ENCODE peak calls at places on chromosome 7, in eight cellular contexts. One of them, this sample, is unnamed. For H3K36me3, the result is how much of the 10 kb centered on the place peaks cover.

GRCh38 chr7:127745445-127745844 is 93.5 kb downstream of the SND1 start:
- DNase-seq in H7: no peak
- DNase-seq in trophoblast cell: no peak
- DNase-seq in colonic mucosa: no peak
- DNase-seq in endothelial cell of umbilical vein: no peak
- DNase-seq in hepatocyte: no peak
- DNase-seq in neural progenitor cell: no peak
- DNase-seq in transverse colon: no peak
- DNase-seq in this sample: no peak

GRCh38 chr7:49486974-49487919 is 286.2 kb upstream of the VWC2 start:
- DNase-seq in H7: peak
- DNase-seq in trophoblast cell: peak
- DNase-seq in colonic mucosa: no peak
- DNase-seq in endothelial cell of umbilical vein: no peak
- DNase-seq in hepatocyte: peak
- DNase-seq in neural progenitor cell: no peak
- DNase-seq in transverse colon: no peak
- DNase-seq in this sample: no peak

GRCh38 chr7:87628780-87629569 is 777 bp downstream of the RUNDC3B start:
- DNase-seq in H7: peak
- DNase-seq in trophoblast cell: peak
- DNase-seq in colonic mucosa: peak
- DNase-seq in endothelial cell of umbilical vein: peak
- DNase-seq in hepatocyte: peak
- DNase-seq in neural progenitor cell: peak
- DNase-seq in transverse colon: peak
- DNase-seq in this sample: peak

GRCh38 chr7:135768990-135769389 is 20.4 kb upstream of the FAM180A start:
- DNase-seq in H7: no peak
- DNase-seq in trophoblast cell: no peak
- DNase-seq in colonic mucosa: no peak
- DNase-seq in endothelial cell of umbilical vein: no peak
- DNase-seq in hepatocyte: no peak
- DNase-seq in neural progenitor cell: no peak
- DNase-seq in transverse colon: no peak
- DNase-seq in this sample: no peak

GRCh38 chr7:20329389-20330175 is 1.1 kb upstream of the ITGB8 start:
- DNase-seq in H7: peak
- DNase-seq in trophoblast cell: peak
- DNase-seq in colonic mucosa: peak
- DNase-seq in endothelial cell of umbilical vein: peak
- DNase-seq in hepatocyte: peak
- DNase-seq in neural progenitor cell: peak
- DNase-seq in transverse colon: peak
- DNase-seq in this sample: peak

GRCh38 chr7:86833360-86833759 is 189.7 kb downstream of the GRM3 start:
- DNase-seq in H7: no peak
- DNase-seq in trophoblast cell: no peak
- DNase-seq in colonic mucosa: no peak
- DNase-seq in endothelial cell of umbilical vein: no peak
- DNase-seq in hepatocyte: no peak
- DNase-seq in neural progenitor cell: no peak
- DNase-seq in transverse colon: no peak
- DNase-seq in this sample: peak

GRCh38 chr7:91979590-91979989 is 38.9 kb downstream of the AKAP9 start:
- DNase-seq in H7: no peak
- DNase-seq in trophoblast cell: no peak
- DNase-seq in colonic mucosa: no peak
- DNase-seq in endothelial cell of umbilical vein: no peak
- DNase-seq in hepatocyte: no peak
- DNase-seq in neural progenitor cell: no peak
- DNase-seq in transverse colon: no peak
- DNase-seq in this sample: no peak

GRCh38 chr7:143171697-143172096 is 11.5 kb upstream of the TAS2R39 start:
- DNase-seq in H7: no peak
- DNase-seq in trophoblast cell: no peak
- DNase-seq in colonic mucosa: peak
- DNase-seq in endothelial cell of umbilical vein: no peak
- DNase-seq in hepatocyte: no peak
- DNase-seq in neural progenitor cell: no peak
- DNase-seq in transverse colon: no peak
- DNase-seq in this sample: no peak

GRCh38 chr7:45687721-45688120 is 113.6 kb downstream of the ADCY1 start:
- DNase-seq in H7: no peak
- DNase-seq in trophoblast cell: no peak
- DNase-seq in colonic mucosa: peak
- DNase-seq in endothelial cell of umbilical vein: no peak
- DNase-seq in hepatocyte: no peak
- DNase-seq in neural progenitor cell: no peak
- DNase-seq in transverse colon: no peak
- DNase-seq in this sample: no peak

GRCh38 chr7:7719235-7719634 is 828 bp upstream of the RPA3 start:
- DNase-seq in H7: no peak
- DNase-seq in trophoblast cell: peak
- DNase-seq in colonic mucosa: peak
- DNase-seq in endothelial cell of umbilical vein: peak
- DNase-seq in hepatocyte: peak
- DNase-seq in neural progenitor cell: no peak
- DNase-seq in transverse colon: peak
- DNase-seq in this sample: no peak

DNA sequence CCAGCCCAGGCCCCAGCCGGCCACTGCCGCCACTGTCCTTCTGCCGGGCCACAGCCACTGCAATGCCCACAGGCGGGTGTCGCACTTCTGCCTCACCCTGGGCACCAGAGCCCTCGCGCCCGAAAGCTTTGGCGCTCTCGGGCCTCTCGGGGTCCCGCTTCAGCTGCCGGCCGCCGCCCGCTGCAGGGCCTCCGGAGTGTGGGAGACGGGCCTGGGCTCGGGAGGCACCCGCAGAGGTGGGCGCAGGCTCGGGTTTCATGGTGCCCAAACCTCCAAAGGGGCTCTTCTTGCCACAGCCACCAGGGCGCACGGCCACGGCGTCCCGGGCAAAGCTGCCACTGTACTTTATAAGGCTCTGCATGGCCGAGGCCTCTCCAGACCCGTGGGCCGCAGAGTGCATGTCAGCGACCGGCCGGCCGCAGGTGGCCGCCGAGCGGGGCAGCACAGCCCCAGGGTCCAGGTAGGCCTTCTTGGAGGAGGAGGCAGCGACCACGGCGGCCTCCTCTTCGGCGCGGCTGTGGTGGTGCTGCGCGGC is 35.9 kb downstream of the TNRC18 start:
- DNase-seq in H7: peak
- DNase-seq in trophoblast cell: no peak
- DNase-seq in colonic mucosa: no peak
- DNase-seq in endothelial cell of umbilical vein: no peak
- DNase-seq in hepatocyte: no peak
- DNase-seq in neural progenitor cell: no peak
- DNase-seq in transverse colon: no peak
- DNase-seq in this sample: no peak
- H3K36me3 ChIP-seq in H7: under half
- H3K36me3 ChIP-seq in trophoblast cell: half or more
- H3K36me3 ChIP-seq in colonic mucosa: under half
- H3K36me3 ChIP-seq in endothelial cell of umbilical vein: under half
- H3K36me3 ChIP-seq in hepatocyte: under half
- H3K36me3 ChIP-seq in neural progenitor cell: under half
- H3K36me3 ChIP-seq in transverse colon: half or more
- H3K36me3 ChIP-seq in this sample: half or more

GRCh38 chr7:151336027-151336720 is 5.4 kb upstream of the NUB1 start:
- DNase-seq in H7: no peak
- DNase-seq in trophoblast cell: no peak
- DNase-seq in colonic mucosa: no peak
- DNase-seq in endothelial cell of umbilical vein: no peak
- DNase-seq in hepatocyte: no peak
- DNase-seq in neural progenitor cell: no peak
- DNase-seq in transverse colon: no peak
- DNase-seq in this sample: no peak
- H3K36me3 ChIP-seq in H7: under half
- H3K36me3 ChIP-seq in trophoblast cell: under half
- H3K36me3 ChIP-seq in colonic mucosa: under half
- H3K36me3 ChIP-seq in endothelial cell of umbilical vein: under half
- H3K36me3 ChIP-seq in hepatocyte: under half
- H3K36me3 ChIP-seq in neural progenitor cell: under half
- H3K36me3 ChIP-seq in transverse colon: under half
- H3K36me3 ChIP-seq in this sample: under half

GRCh38 chr7:148304456-148304855 is 286.1 kb upstream of the C7orf33 start:
- DNase-seq in H7: no peak
- DNase-seq in trophoblast cell: no peak
- DNase-seq in colonic mucosa: no peak
- DNase-seq in endothelial cell of umbilical vein: no peak
- DNase-seq in hepatocyte: no peak
- DNase-seq in neural progenitor cell: no peak
- DNase-seq in transverse colon: peak
- DNase-seq in this sample: no peak
- H3K36me3 ChIP-seq in H7: under half
- H3K36me3 ChIP-seq in trophoblast cell: under half
- H3K36me3 ChIP-seq in colonic mucosa: under half
- H3K36me3 ChIP-seq in endothelial cell of umbilical vein: under half
- H3K36me3 ChIP-seq in hepatocyte: under half
- H3K36me3 ChIP-seq in neural progenitor cell: under half
- H3K36me3 ChIP-seq in transverse colon: under half
- H3K36me3 ChIP-seq in this sample: under half

GRCh38 chr7:2540641-2541051 is 14.7 kb downstream of the BRAT1 start:
- DNase-seq in H7: no peak
- DNase-seq in trophoblast cell: no peak
- DNase-seq in colonic mucosa: no peak
- DNase-seq in endothelial cell of umbilical vein: no peak
- DNase-seq in hepatocyte: no peak
- DNase-seq in neural progenitor cell: no peak
- DNase-seq in transverse colon: peak
- DNase-seq in this sample: no peak
- H3K36me3 ChIP-seq in H7: under half
- H3K36me3 ChIP-seq in trophoblast cell: half or more
- H3K36me3 ChIP-seq in colonic mucosa: under half
- H3K36me3 ChIP-seq in endothelial cell of umbilical vein: under half
- H3K36me3 ChIP-seq in hepatocyte: under half
- H3K36me3 ChIP-seq in neural progenitor cell: under half
- H3K36me3 ChIP-seq in transverse colon: under half
- H3K36me3 ChIP-seq in this sample: half or more

GRCh38 chr7:157404845-157405481 is 68.2 kb downstream of the DNAJB6 start:
- DNase-seq in H7: peak
- DNase-seq in trophoblast cell: peak
- DNase-seq in colonic mucosa: no peak
- DNase-seq in endothelial cell of umbilical vein: peak
- DNase-seq in hepatocyte: peak
- DNase-seq in neural progenitor cell: no peak
- DNase-seq in transverse colon: no peak
- DNase-seq in this sample: no peak

GRCh38 chr7:157402388-157402703 is 65.5 kb downstream of the DNAJB6 start:
- DNase-seq in H7: no peak
- DNase-seq in trophoblast cell: no peak
- DNase-seq in colonic mucosa: no peak
- DNase-seq in endothelial cell of umbilical vein: no peak
- DNase-seq in hepatocyte: no peak
- DNase-seq in neural progenitor cell: no peak
- DNase-seq in transverse colon: no peak
- DNase-seq in this sample: no peak

GRCh38 chr7:157401567-157402387 is 65.0 kb downstream of the DNAJB6 start:
- DNase-seq in H7: no peak
- DNase-seq in trophoblast cell: peak
- DNase-seq in colonic mucosa: no peak
- DNase-seq in endothelial cell of umbilical vein: no peak
- DNase-seq in hepatocyte: no peak
- DNase-seq in neural progenitor cell: no peak
- DNase-seq in transverse colon: no peak
- DNase-seq in this sample: no peak

GRCh38 chr7:157404002-157404401 is 67.2 kb downstream of the DNAJB6 start:
- DNase-seq in H7: no peak
- DNase-seq in trophoblast cell: no peak
- DNase-seq in colonic mucosa: no peak
- DNase-seq in endothelial cell of umbilical vein: no peak
- DNase-seq in hepatocyte: no peak
- DNase-seq in neural progenitor cell: no peak
- DNase-seq in transverse colon: no peak
- DNase-seq in this sample: no peak

DNA sequence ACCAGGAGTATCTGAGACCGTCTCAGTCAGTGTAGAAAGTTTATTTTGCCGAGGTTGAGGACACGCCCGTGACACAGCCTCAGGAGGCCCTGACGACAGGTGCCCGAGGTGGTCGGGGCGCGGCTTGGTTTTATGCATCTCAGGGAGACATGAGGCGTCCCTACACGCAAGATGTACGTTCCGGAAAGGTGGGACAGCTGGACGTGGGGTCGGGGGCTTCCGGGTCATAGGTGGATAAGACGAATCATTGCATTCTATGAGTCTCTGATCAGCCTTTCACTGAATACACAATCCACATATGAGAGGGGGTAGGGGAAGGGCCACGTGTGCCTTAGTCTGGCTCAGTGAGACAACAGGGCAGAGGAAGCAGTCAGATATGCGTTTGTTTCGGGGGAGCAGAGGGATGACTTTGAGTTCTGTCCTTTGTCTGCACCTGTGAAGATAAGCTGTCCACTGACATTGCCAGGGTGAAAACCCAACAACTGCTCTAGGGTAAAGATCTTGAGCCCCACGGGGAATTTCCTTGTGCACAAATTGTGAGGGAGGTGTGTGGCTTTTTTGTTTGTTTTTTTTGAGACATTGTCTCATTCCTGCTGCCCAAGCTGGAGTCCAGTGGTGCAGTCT is 66.2 kb downstream of the DNAJB6 start:
- DNase-seq in H7: no peak
- DNase-seq in trophoblast cell: no peak
- DNase-seq in colonic mucosa: no peak
- DNase-seq in endothelial cell of umbilical vein: no peak
- DNase-seq in hepatocyte: no peak
- DNase-seq in neural progenitor cell: no peak
- DNase-seq in transverse colon: no peak
- DNase-seq in this sample: no peak
- H3K36me3 ChIP-seq in H7: under half
- H3K36me3 ChIP-seq in trophoblast cell: under half
- H3K36me3 ChIP-seq in colonic mucosa: under half
- H3K36me3 ChIP-seq in endothelial cell of umbilical vein: under half
- H3K36me3 ChIP-seq in hepatocyte: under half
- H3K36me3 ChIP-seq in neural progenitor cell: under half
- H3K36me3 ChIP-seq in transverse colon: under half
- H3K36me3 ChIP-seq in this sample: under half

This sample was measured in lung.